ENCODE peak calls at places on chromosomes 2 and 18, in ten cellular contexts. One of them, this sample, is unnamed.
A peak's percentile ranks its signal among the peaks of the same experiment; 100 is the strongest.

GRCh38 chr18:59229191-59229590 is 9.2 kb downstream of the GRP start:
- DNase-seq in GOT3: no peak
- DNase-seq in ascending aorta: no peak
- DNase-seq in activated T-helper 1 cell treated with anti-CD3 and anti-CD28 coated beads, Interleukin-2, amount 50 U/mL, for 16 hours: no peak
- DNase-seq in foreskin keratinocyte: no peak
- DNase-seq in T1000: no peak
- DNase-seq in activated gamma-delta T cell treated with Interleukin-2 at 50 U/mL for 16 hours: no peak
- DNase-seq in Peyer's patch: no peak
- DNase-seq in HCEC 1CT: no peak
- DNase-seq in activated CD4-positive, alpha-beta T cell treated with anti-CD3 and anti-CD28 coated beads, Interleukin-2, amount 50 U/mL, for 24 hours: no peak
- DNase-seq in this sample: no peak

GRCh38 chr2:10493636-10494281 is 45.6 kb upstream of the ODC1 start:
- DNase-seq in activated gamma-delta T cell treated with Interleukin-2 at 50 U/mL for 16 hours: peak; percentile 66
- DNase-seq in activated CD4-positive, alpha-beta T cell treated with anti-CD3 and anti-CD28 coated beads, Interleukin-2, amount 50 U/mL, for 24 hours: peak; percentile 57
- DNase-seq in GOT3: peak; percentile 42
- DNase-seq in activated T-helper 1 cell treated with anti-CD3 and anti-CD28 coated beads, Interleukin-2, amount 50 U/mL, for 16 hours: peak; percentile 67
- DNase-seq in Peyer's patch: peak; percentile 78
- DNase-seq in HCEC 1CT: peak; percentile 39
- DNase-seq in foreskin keratinocyte: peak; percentile 99
- DNase-seq in ascending aorta: no peak
- DNase-seq in T1000: peak; percentile 93
- DNase-seq in this sample: peak; percentile 69

GRCh38 chr2:60868589-60869273 is 12.6 kb upstream of the REL start:
- DNase-seq in activated T-helper 1 cell treated with anti-CD3 and anti-CD28 coated beads, Interleukin-2, amount 50 U/mL, for 16 hours: no peak
- DNase-seq in GOT3: no peak
- DNase-seq in activated gamma-delta T cell treated with Interleukin-2 at 50 U/mL for 16 hours: no peak
- DNase-seq in HCEC 1CT: no peak
- DNase-seq in Peyer's patch: no peak
- DNase-seq in ascending aorta: no peak
- DNase-seq in T1000: no peak
- DNase-seq in foreskin keratinocyte: no peak
- DNase-seq in activated CD4-positive, alpha-beta T cell treated with anti-CD3 and anti-CD28 coated beads, Interleukin-2, amount 50 U/mL, for 24 hours: no peak
- DNase-seq in this sample: no peak

GRCh38 chr2:121748202-121748601 is 7.2 kb upstream of the TSN start:
- DNase-seq in activated CD4-positive, alpha-beta T cell treated with anti-CD3 and anti-CD28 coated beads, Interleukin-2, amount 50 U/mL, for 24 hours: no peak
- DNase-seq in activated gamma-delta T cell treated with Interleukin-2 at 50 U/mL for 16 hours: no peak
- DNase-seq in HCEC 1CT: peak; percentile 69
- DNase-seq in Peyer's patch: no peak
- DNase-seq in foreskin keratinocyte: peak; percentile 26
- DNase-seq in ascending aorta: no peak
- DNase-seq in activated T-helper 1 cell treated with anti-CD3 and anti-CD28 coated beads, Interleukin-2, amount 50 U/mL, for 16 hours: no peak
- DNase-seq in GOT3: no peak
- DNase-seq in T1000: no peak
- DNase-seq in this sample: no peak

GRCh38 chr2:120712180-120712678 is 23.4 kb upstream of the GLI2 start:
- DNase-seq in Peyer's patch: no peak
- DNase-seq in GOT3: no peak
- DNase-seq in activated T-helper 1 cell treated with anti-CD3 and anti-CD28 coated beads, Interleukin-2, amount 50 U/mL, for 16 hours: no peak
- DNase-seq in activated CD4-positive, alpha-beta T cell treated with anti-CD3 and anti-CD28 coated beads, Interleukin-2, amount 50 U/mL, for 24 hours: no peak
- DNase-seq in ascending aorta: no peak
- DNase-seq in activated gamma-delta T cell treated with Interleukin-2 at 50 U/mL for 16 hours: no peak
- DNase-seq in HCEC 1CT: no peak
- DNase-seq in T1000: no peak
- DNase-seq in foreskin keratinocyte: peak; percentile 25
- DNase-seq in this sample: no peak

GRCh38 chr2:214533511-214533910 is 122.7 kb downstream of the VWC2L start:
- DNase-seq in Peyer's patch: no peak
- DNase-seq in activated T-helper 1 cell treated with anti-CD3 and anti-CD28 coated beads, Interleukin-2, amount 50 U/mL, for 16 hours: no peak
- DNase-seq in activated CD4-positive, alpha-beta T cell treated with anti-CD3 and anti-CD28 coated beads, Interleukin-2, amount 50 U/mL, for 24 hours: no peak
- DNase-seq in ascending aorta: no peak
- DNase-seq in HCEC 1CT: no peak
- DNase-seq in foreskin keratinocyte: no peak
- DNase-seq in T1000: no peak
- DNase-seq in GOT3: no peak
- DNase-seq in activated gamma-delta T cell treated with Interleukin-2 at 50 U/mL for 16 hours: no peak
- DNase-seq in this sample: no peak

GRCh38 chr18:39453882-39454281 is 1888.3 kb upstream of the CELF4 start:
- DNase-seq in ascending aorta: no peak
- DNase-seq in activated CD4-positive, alpha-beta T cell treated with anti-CD3 and anti-CD28 coated beads, Interleukin-2, amount 50 U/mL, for 24 hours: no peak
- DNase-seq in activated T-helper 1 cell treated with anti-CD3 and anti-CD28 coated beads, Interleukin-2, amount 50 U/mL, for 16 hours: no peak
- DNase-seq in Peyer's patch: no peak
- DNase-seq in HCEC 1CT: peak; percentile 35
- DNase-seq in T1000: no peak
- DNase-seq in activated gamma-delta T cell treated with Interleukin-2 at 50 U/mL for 16 hours: no peak
- DNase-seq in GOT3: no peak
- DNase-seq in foreskin keratinocyte: peak; percentile 39
- DNase-seq in this sample: no peak

GRCh38 chr2:121478996-121479735 is 51.5 kb upstream of the RNU4ATAC start:
- DNase-seq in Peyer's patch: no peak
- DNase-seq in ascending aorta: no peak
- DNase-seq in T1000: no peak
- DNase-seq in GOT3: no peak
- DNase-seq in activated T-helper 1 cell treated with anti-CD3 and anti-CD28 coated beads, Interleukin-2, amount 50 U/mL, for 16 hours: no peak
- DNase-seq in activated gamma-delta T cell treated with Interleukin-2 at 50 U/mL for 16 hours: no peak
- DNase-seq in HCEC 1CT: no peak
- DNase-seq in foreskin keratinocyte: no peak
- DNase-seq in activated CD4-positive, alpha-beta T cell treated with anti-CD3 and anti-CD28 coated beads, Interleukin-2, amount 50 U/mL, for 24 hours: no peak
- DNase-seq in this sample: no peak

GRCh38 chr18:73245345-73245744 is 377.6 kb upstream of the NETO1 start:
- DNase-seq in ascending aorta: no peak
- DNase-seq in T1000: no peak
- DNase-seq in foreskin keratinocyte: no peak
- DNase-seq in GOT3: no peak
- DNase-seq in activated CD4-positive, alpha-beta T cell treated with anti-CD3 and anti-CD28 coated beads, Interleukin-2, amount 50 U/mL, for 24 hours: no peak
- DNase-seq in HCEC 1CT: no peak
- DNase-seq in activated gamma-delta T cell treated with Interleukin-2 at 50 U/mL for 16 hours: no peak
- DNase-seq in activated T-helper 1 cell treated with anti-CD3 and anti-CD28 coated beads, Interleukin-2, amount 50 U/mL, for 16 hours: no peak
- DNase-seq in Peyer's patch: no peak
- DNase-seq in this sample: no peak

GRCh38 chr2:126913881-126914495 is 15.3 kb downstream of the TEX51 start:
- DNase-seq in activated gamma-delta T cell treated with Interleukin-2 at 50 U/mL for 16 hours: no peak
- DNase-seq in GOT3: no peak
- DNase-seq in Peyer's patch: no peak
- DNase-seq in ascending aorta: no peak
- DNase-seq in activated T-helper 1 cell treated with anti-CD3 and anti-CD28 coated beads, Interleukin-2, amount 50 U/mL, for 16 hours: no peak
- DNase-seq in HCEC 1CT: no peak
- DNase-seq in foreskin keratinocyte: no peak
- DNase-seq in activated CD4-positive, alpha-beta T cell treated with anti-CD3 and anti-CD28 coated beads, Interleukin-2, amount 50 U/mL, for 24 hours: no peak
- DNase-seq in T1000: no peak
- DNase-seq in this sample: no peak

GRCh38 chr2:6186332-6187100 is 494.3 kb downstream of the SOX11 start:
- DNase-seq in Peyer's patch: no peak
- DNase-seq in GOT3: no peak
- DNase-seq in activated CD4-positive, alpha-beta T cell treated with anti-CD3 and anti-CD28 coated beads, Interleukin-2, amount 50 U/mL, for 24 hours: no peak
- DNase-seq in activated gamma-delta T cell treated with Interleukin-2 at 50 U/mL for 16 hours: no peak
- DNase-seq in activated T-helper 1 cell treated with anti-CD3 and anti-CD28 coated beads, Interleukin-2, amount 50 U/mL, for 16 hours: no peak
- DNase-seq in T1000: no peak
- DNase-seq in foreskin keratinocyte: no peak
- DNase-seq in HCEC 1CT: no peak
- DNase-seq in ascending aorta: no peak
- DNase-seq in this sample: no peak

GRCh38 chr2:162258169-162258568 is 14.9 kb upstream of the FAP start:
- DNase-seq in activated CD4-positive, alpha-beta T cell treated with anti-CD3 and anti-CD28 coated beads, Interleukin-2, amount 50 U/mL, for 24 hours: no peak
- DNase-seq in HCEC 1CT: peak; percentile 41
- DNase-seq in activated gamma-delta T cell treated with Interleukin-2 at 50 U/mL for 16 hours: no peak
- DNase-seq in T1000: no peak
- DNase-seq in GOT3: no peak
- DNase-seq in ascending aorta: no peak
- DNase-seq in Peyer's patch: no peak
- DNase-seq in activated T-helper 1 cell treated with anti-CD3 and anti-CD28 coated beads, Interleukin-2, amount 50 U/mL, for 16 hours: no peak
- DNase-seq in foreskin keratinocyte: no peak
- DNase-seq in this sample: no peak

GRCh38 chr2:164589522-164589921 is 31.8 kb downstream of the GRB14 start:
- DNase-seq in activated gamma-delta T cell treated with Interleukin-2 at 50 U/mL for 16 hours: no peak
- DNase-seq in GOT3: no peak
- DNase-seq in activated T-helper 1 cell treated with anti-CD3 and anti-CD28 coated beads, Interleukin-2, amount 50 U/mL, for 16 hours: no peak
- DNase-seq in foreskin keratinocyte: no peak
- DNase-seq in activated CD4-positive, alpha-beta T cell treated with anti-CD3 and anti-CD28 coated beads, Interleukin-2, amount 50 U/mL, for 24 hours: no peak
- DNase-seq in T1000: no peak
- DNase-seq in HCEC 1CT: peak; percentile 37
- DNase-seq in ascending aorta: no peak
- DNase-seq in Peyer's patch: no peak
- DNase-seq in this sample: no peak

GRCh38 chr2:37671013-37671815 is at the start of gene CDC42EP3:
- DNase-seq in foreskin keratinocyte: peak; percentile 66
- DNase-seq in activated CD4-positive, alpha-beta T cell treated with anti-CD3 and anti-CD28 coated beads, Interleukin-2, amount 50 U/mL, for 24 hours: peak; percentile 39
- DNase-seq in T1000: peak; percentile 50
- DNase-seq in GOT3: peak; percentile 57
- DNase-seq in ascending aorta: peak; percentile 81
- DNase-seq in activated T-helper 1 cell treated with anti-CD3 and anti-CD28 coated beads, Interleukin-2, amount 50 U/mL, for 16 hours: peak; percentile 63
- DNase-seq in activated gamma-delta T cell treated with Interleukin-2 at 50 U/mL for 16 hours: peak; percentile 68
- DNase-seq in Peyer's patch: peak; percentile 79
- DNase-seq in HCEC 1CT: peak; percentile 61
- DNase-seq in this sample: peak; percentile 28

GRCh38 chr18:59453468-59453961 is 94.5 kb upstream of the LMAN1 start:
- DNase-seq in HCEC 1CT: no peak
- DNase-seq in activated T-helper 1 cell treated with anti-CD3 and anti-CD28 coated beads, Interleukin-2, amount 50 U/mL, for 16 hours: no peak
- DNase-seq in activated CD4-positive, alpha-beta T cell treated with anti-CD3 and anti-CD28 coated beads, Interleukin-2, amount 50 U/mL, for 24 hours: no peak
- DNase-seq in foreskin keratinocyte: no peak
- DNase-seq in activated gamma-delta T cell treated with Interleukin-2 at 50 U/mL for 16 hours: no peak
- DNase-seq in GOT3: no peak
- DNase-seq in Peyer's patch: no peak
- DNase-seq in ascending aorta: no peak
- DNase-seq in T1000: no peak
- DNase-seq in this sample: no peak

GRCh38 chr2:180306346-180306745 is 299.2 kb upstream of the CWC22 start:
- DNase-seq in activated gamma-delta T cell treated with Interleukin-2 at 50 U/mL for 16 hours: no peak
- DNase-seq in ascending aorta: no peak
- DNase-seq in T1000: no peak
- DNase-seq in HCEC 1CT: no peak
- DNase-seq in Peyer's patch: no peak
- DNase-seq in foreskin keratinocyte: no peak
- DNase-seq in activated T-helper 1 cell treated with anti-CD3 and anti-CD28 coated beads, Interleukin-2, amount 50 U/mL, for 16 hours: no peak
- DNase-seq in activated CD4-positive, alpha-beta T cell treated with anti-CD3 and anti-CD28 coated beads, Interleukin-2, amount 50 U/mL, for 24 hours: no peak
- DNase-seq in GOT3: no peak
- DNase-seq in this sample: no peak

GRCh38 chr2:140650825-140651224 is 1480.0 kb downstream of the LRP1B start:
- DNase-seq in ascending aorta: no peak
- DNase-seq in GOT3: no peak
- DNase-seq in activated gamma-delta T cell treated with Interleukin-2 at 50 U/mL for 16 hours: no peak
- DNase-seq in activated CD4-positive, alpha-beta T cell treated with anti-CD3 and anti-CD28 coated beads, Interleukin-2, amount 50 U/mL, for 24 hours: no peak
- DNase-seq in foreskin keratinocyte: peak; percentile 44
- DNase-seq in activated T-helper 1 cell treated with anti-CD3 and anti-CD28 coated beads, Interleukin-2, amount 50 U/mL, for 16 hours: no peak
- DNase-seq in HCEC 1CT: peak; percentile 74
- DNase-seq in T1000: no peak
- DNase-seq in Peyer's patch: no peak
- DNase-seq in this sample: no peak

GRCh38 chr2:85750509-85751299 is 3.1 kb upstream of the ATOH8 start:
- DNase-seq in HCEC 1CT: peak; percentile 64
- DNase-seq in foreskin keratinocyte: peak; percentile 26
- DNase-seq in Peyer's patch: peak; percentile 53
- DNase-seq in activated T-helper 1 cell treated with anti-CD3 and anti-CD28 coated beads, Interleukin-2, amount 50 U/mL, for 16 hours: peak; percentile 18
- DNase-seq in GOT3: no peak
- DNase-seq in ascending aorta: peak; percentile 89
- DNase-seq in T1000: peak; percentile 10
- DNase-seq in activated gamma-delta T cell treated with Interleukin-2 at 50 U/mL for 16 hours: peak; percentile 54
- DNase-seq in activated CD4-positive, alpha-beta T cell treated with anti-CD3 and anti-CD28 coated beads, Interleukin-2, amount 50 U/mL, for 24 hours: no peak
- DNase-seq in this sample: peak; percentile 40

GRCh38 chr2:79593237-79593867 is 80.5 kb downstream of the CTNNA2 start:
- DNase-seq in foreskin keratinocyte: no peak
- DNase-seq in activated gamma-delta T cell treated with Interleukin-2 at 50 U/mL for 16 hours: no peak
- DNase-seq in ascending aorta: no peak
- DNase-seq in activated CD4-positive, alpha-beta T cell treated with anti-CD3 and anti-CD28 coated beads, Interleukin-2, amount 50 U/mL, for 24 hours: no peak
- DNase-seq in GOT3: no peak
- DNase-seq in activated T-helper 1 cell treated with anti-CD3 and anti-CD28 coated beads, Interleukin-2, amount 50 U/mL, for 16 hours: no peak
- DNase-seq in HCEC 1CT: no peak
- DNase-seq in T1000: no peak
- DNase-seq in Peyer's patch: no peak
- DNase-seq in this sample: no peak

GRCh38 chr2:10374362-10374943 is 71.7 kb downstream of the HPCAL1 start:
- DNase-seq in foreskin keratinocyte: no peak
- DNase-seq in activated T-helper 1 cell treated with anti-CD3 and anti-CD28 coated beads, Interleukin-2, amount 50 U/mL, for 16 hours: no peak
- DNase-seq in HCEC 1CT: no peak
- DNase-seq in ascending aorta: no peak
- DNase-seq in T1000: no peak
- DNase-seq in Peyer's patch: no peak
- DNase-seq in activated CD4-positive, alpha-beta T cell treated with anti-CD3 and anti-CD28 coated beads, Interleukin-2, amount 50 U/mL, for 24 hours: no peak
- DNase-seq in activated gamma-delta T cell treated with Interleukin-2 at 50 U/mL for 16 hours: no peak
- DNase-seq in GOT3: no peak
- DNase-seq in this sample: no peak

GRCh38 chr2:88738271-88738670 is 46.8 kb downstream of the RPIA start:
- DNase-seq in ascending aorta: no peak
- DNase-seq in Peyer's patch: no peak
- DNase-seq in HCEC 1CT: peak; percentile 48
- DNase-seq in activated CD4-positive, alpha-beta T cell treated with anti-CD3 and anti-CD28 coated beads, Interleukin-2, amount 50 U/mL, for 24 hours: no peak
- DNase-seq in activated gamma-delta T cell treated with Interleukin-2 at 50 U/mL for 16 hours: no peak
- DNase-seq in GOT3: no peak
- DNase-seq in T1000: no peak
- DNase-seq in activated T-helper 1 cell treated with anti-CD3 and anti-CD28 coated beads, Interleukin-2, amount 50 U/mL, for 16 hours: no peak
- DNase-seq in foreskin keratinocyte: no peak
- DNase-seq in this sample: no peak